ENCODE peak calls at places on chromosomes 11 and 22, in seven cellular contexts. Y is suprapubic skin, E is IMR-90, G is PC-3, H is right cardiac atrium, O is brain microvascular endothelial cell, Q is epithelial cell of prostate. T is an unnamed sample.

GRCh38 chr11:121881806-121882205 is 234.2 kb downstream of the BLID start:
- DNase-seq in Y (no peak), E (peak; percentile 91), G (peak; percentile 73), H (no peak), O (peak; percentile 54), Q (no peak), T (peak; percentile 17)

GRCh38 chr11:32006799-32007388 is 84.0 kb upstream of the RCN1 start:
- DNase-seq in Y (no peak), E (peak; percentile 51), G (peak; percentile 71), H (no peak), O (peak; percentile 46), Q (no peak), T (peak; percentile 15)

GRCh38 chr11:75813126-75813525 is 1.9 kb upstream of the UVRAG start:
- DNase-seq in Y (no peak), E (no peak), G (peak; percentile 51), H (no peak), O (no peak), Q (no peak), T (no peak)

GRCh38 chr22:36986242-36986821 is 32.9 kb downstream of the TST start:
- DNase-seq in Y (no peak), E (no peak), G (peak; percentile 65), H (no peak), O (no peak), Q (no peak), T (no peak)

GRCh38 chr22:19490628-19491230 is 11.0 kb downstream of the CDC45 start:
- DNase-seq in Y (no peak), E (no peak), G (no peak), H (no peak), O (no peak), Q (no peak), T (no peak)

GRCh38 chr11:31932879-31933278 is 121.8 kb upstream of the PAX6 start:
- DNase-seq in Y (no peak), E (no peak), G (no peak), H (no peak), O (no peak), Q (no peak), T (no peak)

GRCh38 chr11:59263225-59263894 is 50.6 kb upstream of the MPEG1 start:
- DNase-seq in Y (no peak), E (no peak), G (peak; percentile 50), H (no peak), O (no peak), Q (no peak), T (no peak)

GRCh38 chr22:50227588-50228215 is 17.1 kb downstream of the TUBGCP6 start:
- DNase-seq in Y (no peak), E (no peak), G (no peak), H (no peak), O (no peak), Q (no peak), T (no peak)

GRCh38 chr22:39683639-39684038 is 113.1 kb downstream of the CACNA1I start:
- DNase-seq in Y (no peak), E (no peak), G (no peak), H (no peak), O (no peak), Q (no peak), T (no peak)

GRCh38 chr11:128757235-128757711 is 63.4 kb downstream of the FLI1 start:
- DNase-seq in Y (no peak), E (peak; percentile 48), G (peak; percentile 50), H (no peak), O (peak; percentile 77), Q (no peak), T (no peak)

GRCh38 chr11:72721689-72722049 is 30.5 kb downstream of the ARAP1 start:
- DNase-seq in Y (peak; percentile 86), E (no peak), G (no peak), H (peak; percentile 35), O (peak; percentile 14), Q (no peak), T (no peak)

GRCh38 chr11:87030458-87031054 is 7.2 kb upstream of the TMEM135 start:
- DNase-seq in Y (no peak), E (peak; percentile 18), G (peak; percentile 15), H (no peak), O (no peak), Q (no peak), T (no peak)

GRCh38 chr11:105033344-105033743 is 1.6 kb downstream of the CASP1 start:
- DNase-seq in Y (no peak), E (no peak), G (no peak), H (no peak), O (no peak), Q (no peak), T (no peak)

GRCh38 chr11:121138259-121138658 is 37.2 kb downstream of the TECTA start:
- DNase-seq in Y (no peak), E (no peak), G (no peak), H (no peak), O (no peak), Q (no peak), T (no peak)

GRCh38 chr22:48404004-48404403 is 1423.7 kb downstream of the BRD1 start:
- DNase-seq in Y (peak; percentile 76), E (no peak), G (no peak), H (no peak), O (no peak), Q (no peak), T (no peak)

GRCh38 chr22:48406161-48406560 is 1421.5 kb downstream of the BRD1 start:
- DNase-seq in Y (peak; percentile 7), E (no peak), G (no peak), H (no peak), O (no peak), Q (no peak), T (no peak)

GRCh38 chr22:48405741-48406140 is 1421.9 kb downstream of the BRD1 start:
- DNase-seq in Y (peak; percentile 77), E (no peak), G (no peak), H (no peak), O (no peak), Q (no peak), T (no peak)

GRCh38 chr22:48403521-48403921 is 1424.2 kb downstream of the BRD1 start:
- DNase-seq in Y (peak; percentile 70), E (no peak), G (no peak), H (no peak), O (no peak), Q (no peak), T (no peak)

DNA sequence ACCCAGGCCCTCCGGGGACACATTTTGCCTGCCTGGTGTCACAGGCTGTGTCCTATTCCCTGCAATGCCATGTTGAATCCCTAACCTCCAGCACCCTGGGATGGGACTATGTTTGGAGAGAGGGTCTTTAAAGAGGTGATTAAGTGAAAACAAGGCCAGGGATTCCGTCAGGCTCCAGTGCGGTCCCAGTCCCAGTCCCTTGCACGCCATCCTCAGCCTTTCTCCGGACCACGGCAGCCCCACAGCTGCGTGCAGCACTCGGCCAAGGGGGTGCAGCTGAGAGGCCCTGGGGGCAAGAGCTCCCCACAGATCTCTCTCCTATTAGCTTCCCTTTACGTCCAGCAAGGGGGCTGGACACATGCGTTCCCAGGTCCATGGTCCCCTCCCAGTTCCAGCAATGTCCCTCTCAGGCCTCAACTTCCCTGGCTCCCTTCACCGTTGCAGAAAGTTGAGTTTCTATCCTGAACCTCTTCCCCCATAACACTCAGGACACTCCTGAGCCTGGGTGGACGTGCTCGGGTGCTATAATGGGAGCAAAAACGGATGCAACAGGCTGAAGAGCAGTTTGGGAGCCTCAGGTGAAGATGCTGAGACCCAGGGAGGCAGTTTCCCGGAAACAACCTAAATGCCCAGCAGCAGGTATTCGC is 1422.7 kb downstream of the BRD1 start:
- DNase-seq in Y (peak; percentile 62), E (no peak), G (no peak), H (no peak), O (no peak), Q (no peak), T (peak; percentile 28)
- H3K27ac ChIP-seq in Y (no peak overlapping the region), E (no peak overlapping the region), G (no peak overlapping the region), H (no peak overlapping the region), O (no peak overlapping the region), Q (no peak overlapping the region), T (no peak overlapping the region)

GRCh38 chr11:57484141-57484710 is 23.9 kb downstream of the RTN4RL2 start:
- DNase-seq in Y (no peak), E (no peak), G (no peak), H (no peak), O (no peak), Q (no peak), T (no peak)
- H3K27ac ChIP-seq in Y (no peak overlapping the region), E (no peak overlapping the region), G (no peak overlapping the region), H (no peak overlapping the region), O (no peak overlapping the region), Q (no peak overlapping the region), T (no peak overlapping the region)

GRCh38 chr11:68141247-68142027 is 20.2 kb upstream of the CHKA start:
- DNase-seq in Y (peak; percentile 31), E (no peak), G (no peak), H (no peak), O (no peak), Q (no peak), T (no peak)
- H3K27ac ChIP-seq in Y (peak overlapping the region; percentile 68), E (no peak overlapping the region), G (no peak overlapping the region), H (no peak overlapping the region), O (no peak overlapping the region), Q (peak overlapping the region; percentile 14), T (no peak overlapping the region)

GRCh38 chr11:66593650-66594049 is 665 bp downstream of the CCS start:
- DNase-seq in Y (no peak), E (no peak), G (no peak), H (no peak), O (no peak), Q (no peak), T (no peak)
- H3K27ac ChIP-seq in Y (no peak overlapping the region), E (peak overlapping the region; percentile 85), G (no peak overlapping the region), H (no peak overlapping the region), O (no peak overlapping the region), Q (no peak overlapping the region), T (peak overlapping the region; percentile 7)

GRCh38 chr22:26503758-26504157 is 8.5 kb downstream of the TFIP11 start:
- DNase-seq in Y (no peak), E (no peak), G (no peak), H (no peak), O (no peak), Q (no peak), T (no peak)
- H3K27ac ChIP-seq in Y (no peak overlapping the region), E (no peak overlapping the region), G (no peak overlapping the region), H (peak overlapping the region; percentile 84), O (no peak overlapping the region), Q (no peak overlapping the region), T (no peak overlapping the region)

GRCh38 chr22:46008291-46008690 is 31.3 kb upstream of the WNT7B start:
- DNase-seq in Y (no peak), E (no peak), G (no peak), H (no peak), O (no peak), Q (no peak), T (no peak)

GRCh38 chr22:46006379-46007002 is 29.5 kb upstream of the WNT7B start:
- DNase-seq in Y (peak; percentile 97), E (peak; percentile 80), G (peak; percentile 85), H (peak; percentile 96), O (peak; percentile 76), Q (peak; percentile 41), T (peak; percentile 89)

GRCh38 chr22:46007003-46007847 is 30.3 kb upstream of the WNT7B start:
- DNase-seq in Y (no peak), E (peak; percentile 72), G (peak; percentile 92), H (peak; percentile 80), O (peak; percentile 35), Q (peak; percentile 68), T (peak; percentile 90)

GRCh38 chr22:46008836-46009596 is 32.1 kb upstream of the WNT7B start:
- DNase-seq in Y (no peak), E (no peak), G (no peak), H (peak; percentile 14), O (no peak), Q (no peak), T (no peak)

DNA sequence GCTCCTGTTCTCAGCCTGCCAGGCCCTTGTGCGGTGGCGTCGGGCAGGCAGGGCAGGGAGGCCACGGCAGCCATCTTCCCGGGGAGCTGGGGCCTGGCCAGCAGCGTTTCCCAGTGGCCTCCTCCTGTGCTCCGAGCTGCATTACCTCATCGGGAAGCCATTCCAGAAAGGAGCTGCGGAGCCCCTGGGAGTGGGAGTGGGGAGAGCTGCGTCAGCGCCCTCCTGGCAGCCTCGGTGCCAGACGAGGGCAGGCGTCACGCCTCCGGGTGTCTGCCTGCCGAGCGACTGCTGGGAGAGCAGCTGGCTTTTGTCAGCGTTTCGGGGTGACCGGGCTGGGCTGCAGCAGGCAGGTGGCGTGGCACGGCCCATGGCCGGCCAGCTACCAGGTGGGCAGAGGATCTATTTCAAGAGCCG is 30.9 kb upstream of the WNT7B start:
- DNase-seq in Y (peak; percentile 90), E (peak; percentile 87), G (no peak), H (peak; percentile 93), O (peak; percentile 62), Q (peak; percentile 45), T (peak; percentile 84)
- H3K27ac ChIP-seq in Y (peak overlapping the region; percentile 99), E (peak overlapping the region; percentile 67), G (peak overlapping the region; percentile 96), H (peak overlapping the region; percentile 88), O (peak overlapping the region; percentile 62), Q (peak overlapping the region; percentile 99), T (peak overlapping the region; percentile 74)